ENCODE peak calls at places on chromosomes 13 and 19, in ten cellular contexts. E is ureter; R is body of pancreas; M is stimulated activated CD4-positive, alpha-beta T cell treated with anti-CD3 and anti-CD28 coated beads, TNF-alpha, amount 100 ng/mL, for 4 hours; N is sigmoid colon; A is fibroblast of lung; H is activated effector memory CD4-positive, alpha-beta T cell treated with anti-CD3 and anti-CD28 coated beads, Interleukin-2, amount 50 U/mL, for 16 hours; I is neural crest cell; Z is activated CD4-positive, alpha-beta T cell treated with anti-CD3 and anti-CD28 coated beads for 48 hours; U is iPS DF 6.9. J is an unnamed sample.

GRCh38 chr19:18663940-18664530 is 19.4 kb upstream of the CRTC1 start:
- DNase-seq in E (no peak), R (no peak), M (no peak), N (no peak), A (no peak), H (no peak), I (no peak), Z (no peak), U (no peak), J (no peak)

GRCh38 chr19:15265849-15266248 is 33.6 kb upstream of the EPHX3 start:
- DNase-seq in E (peak), R (peak), M (no peak), N (peak), A (peak), H (no peak), I (no peak), Z (no peak), U (no peak), J (peak)

GRCh38 chr19:38735257-38735686 is 9.0 kb downstream of the CAPN12 start:
- DNase-seq in E (peak), R (peak), M (no peak), N (peak), A (no peak), H (peak), I (no peak), Z (peak), U (no peak), J (no peak)

GRCh38 chr19:55091126-55091910 is 15.6 kb downstream of the EPS8L1 start:
- DNase-seq in E (no peak), R (no peak), M (no peak), N (no peak), A (no peak), H (no peak), I (no peak), Z (no peak), U (no peak), J (no peak)

GRCh38 chr13:26525528-26525927 is 32.0 kb upstream of the WASF3 start:
- DNase-seq in E (no peak), R (no peak), M (no peak), N (no peak), A (no peak), H (no peak), I (no peak), Z (no peak), U (no peak), J (no peak)

GRCh38 chr19:14434543-14435319 is 1.6 kb downstream of the PKN1 start:
- DNase-seq in E (no peak), R (peak), M (no peak), N (peak), A (peak), H (peak), I (no peak), Z (peak), U (no peak), J (no peak)

GRCh38 chr19:8308891-8309291 is 733 bp upstream of the CD320 start:
- DNase-seq in E (peak), R (no peak), M (no peak), N (peak), A (no peak), H (no peak), I (no peak), Z (peak), U (no peak), J (no peak)

GRCh38 chr13:109155301-109155761 is 525.9 kb downstream of the MYO16 start:
- DNase-seq in E (no peak), R (no peak), M (no peak), N (no peak), A (peak), H (no peak), I (no peak), Z (no peak), U (no peak), J (no peak)

GRCh38 chr13:100689191-100689590 is 14.6 kb upstream of the TMTC4 start:
- DNase-seq in E (no peak), R (no peak), M (no peak), N (no peak), A (no peak), H (no peak), I (no peak), Z (no peak), U (no peak), J (no peak)

GRCh38 chr19:17966497-17967257 is at the start of gene KCNN1:
- DNase-seq in E (no peak), R (no peak), M (no peak), N (no peak), A (no peak), H (no peak), I (peak), Z (no peak), U (no peak), J (no peak)

GRCh38 chr19:48090281-48090802 is 20.3 kb downstream of the PLA2G4C start:
- DNase-seq in E (no peak), R (no peak), M (no peak), N (no peak), A (no peak), H (no peak), I (no peak), Z (no peak), U (no peak), J (no peak)

GRCh38 chr19:30742539-30742938 is 370.4 kb downstream of the ZNF536 start:
- DNase-seq in E (no peak), R (no peak), M (no peak), N (no peak), A (no peak), H (no peak), I (no peak), Z (no peak), U (no peak), J (no peak)

GRCh38 chr13:64154514-64154913 is 2738.9 kb upstream of the PCDH20 start:
- DNase-seq in E (no peak), R (no peak), M (no peak), N (no peak), A (peak), H (no peak), I (no peak), Z (no peak), U (no peak), J (no peak)

GRCh38 chr19:41441321-41441945 is 1.5 kb upstream of the ERICH4 start:
- DNase-seq in E (no peak), R (no peak), M (no peak), N (no peak), A (no peak), H (peak), I (no peak), Z (no peak), U (no peak), J (no peak)

GRCh38 chr13:105918842-105919741 is 616.4 kb downstream of the EFNB2 start:
- DNase-seq in E (peak), R (peak), M (no peak), N (no peak), A (peak), H (no peak), I (peak), Z (no peak), U (no peak), J (no peak)

GRCh38 chr13:43232866-43233265 is 209.5 kb downstream of the DNAJC15 start:
- DNase-seq in E (no peak), R (no peak), M (no peak), N (no peak), A (peak), H (no peak), I (no peak), Z (no peak), U (no peak), J (no peak)

GRCh38 chr19:51448745-51449093 is 9.5 kb downstream of the SIGLEC8 start:
- DNase-seq in E (no peak), R (no peak), M (no peak), N (peak), A (no peak), H (no peak), I (no peak), Z (no peak), U (no peak), J (no peak)

GRCh38 chr19:11435833-11436313 is 438 bp downstream of the PRKCSH start:
- DNase-seq in E (no peak), R (no peak), M (no peak), N (peak), A (peak), H (peak), I (no peak), Z (peak), U (no peak), J (peak)

GRCh38 chr19:50325310-50326100 is 3.7 kb downstream of the KCNC3 start:
- DNase-seq in E (no peak), R (peak), M (peak), N (no peak), A (peak), H (peak), I (peak), Z (peak), U (no peak), J (no peak)

GRCh38 chr19:37718357-37718756 is 1.2 kb downstream of the ZNF607 start:
- DNase-seq in E (no peak), R (peak), M (no peak), N (no peak), A (no peak), H (no peak), I (no peak), Z (no peak), U (no peak), J (no peak)

GRCh38 chr13:22690756-22691155 is 490.0 kb upstream of the SGCG start:
- DNase-seq in E (no peak), R (no peak), M (no peak), N (no peak), A (no peak), H (no peak), I (no peak), Z (no peak), U (no peak), J (no peak)

GRCh38 chr19:11984986-11985385 is 20.1 kb downstream of the ZNF763 start:
- DNase-seq in E (no peak), R (no peak), M (no peak), N (no peak), A (no peak), H (no peak), I (peak), Z (peak), U (peak), J (no peak)